ENCODE peak calls at places on chromosome 17, in four cellular contexts. Q is GM12878, A is HCT116, G is endothelial cell of umbilical vein. I is an unnamed sample.

GRCh38 chr17:57954421-57955182 is 610 bp downstream of the CUEDC1 start:
- DNase-seq in A (no peak), G (peak; percentile 34), Q (no peak), I (peak; percentile 58)

GRCh38 chr17:2412561-2413021 is 11.7 kb upstream of the MNT start:
- DNase-seq in G (peak; percentile 39), Q (no peak), A (no peak), I (no peak)

GRCh38 chr17:41844971-41845370 is 7.3 kb downstream of the KLHL10 start:
- DNase-seq in A (no peak), G (no peak), Q (no peak), I (no peak)

GRCh38 chr17:8520981-8521380 is 85.3 kb downstream of the NDEL1 start:
- DNase-seq in Q (no peak), A (no peak), G (no peak), I (no peak)

GRCh38 chr17:73043686-73044581 is 48.6 kb downstream of the SLC39A11 start:
- DNase-seq in Q (no peak), A (no peak), G (no peak), I (no peak)

GRCh38 chr17:4389079-4389478 is 22.6 kb upstream of the UBE2G1 start:
- DNase-seq in Q (no peak), G (no peak), A (no peak), I (no peak)

GRCh38 chr17:38701504-38702165 is 3.4 kb upstream of the MLLT6 start:
- DNase-seq in Q (peak; percentile 86), A (no peak), G (peak; percentile 39), I (no peak)

GRCh38 chr17:48543854-48544355 is 1.0 kb downstream of the HOXB2 start:
- DNase-seq in Q (no peak), A (no peak), G (no peak), I (no peak)

GRCh38 chr17:4101127-4101798 is 41.6 kb downstream of the ZZEF1 start:
- DNase-seq in A (no peak), G (peak; percentile 91), Q (peak; percentile 20), I (no peak)

GRCh38 chr17:17963066-17963465 is 9.1 kb downstream of the TOM1L2 start:
- DNase-seq in Q (no peak), G (no peak), A (no peak), I (no peak)

GRCh38 chr17:78563189-78564145 is 13.7 kb downstream of the DNAH17 start:
- DNase-seq in Q (no peak), G (peak; percentile 79), A (no peak), I (no peak)

GRCh38 chr17:28045304-28045703 is 2.8 kb downstream of the NLK start:
- DNase-seq in G (no peak), Q (no peak), A (no peak), I (no peak)

GRCh38 chr17:28049071-28049470 is 6.6 kb downstream of the NLK start:
- DNase-seq in Q (no peak), A (no peak), G (no peak), I (no peak)

GRCh38 chr17:28046034-28046825 is 3.8 kb downstream of the NLK start:
- DNase-seq in A (no peak), G (no peak), Q (peak; percentile 35), I (no peak)

GRCh38 chr17:28043296-28043695 is 819 bp downstream of the NLK start:
- DNase-seq in A (no peak), Q (no peak), G (no peak), I (no peak)

GRCh38 chr17:28047806-28048205 is 5.3 kb downstream of the NLK start:
- DNase-seq in G (no peak), Q (no peak), A (no peak), I (no peak)
- TF ChIP-seq POLR2AphosphoS5 in G (no peak), Q (no peak), A (no peak), I (no peak)

GRCh38 chr17:42964161-42964932 is at the start of gene AARSD1:
- DNase-seq in A (peak; percentile 93), G (peak; percentile 97), Q (peak; percentile 87), I (peak; percentile 82)
- H3K27ac ChIP-seq in A (peak within 1 kb of the TSS; percentile 80), G (peak within 1 kb of the TSS; percentile 64), Q (peak within 1 kb of the TSS; percentile 80), I (peak within 1 kb of the TSS; percentile 81)

GRCh38 chr17:30091166-30091670 is 25.4 kb upstream of the NSRP1 start:
- DNase-seq in A (no peak), G (no peak), Q (no peak), I (no peak)

GRCh38 chr17:30092886-30093285 is 23.7 kb upstream of the NSRP1 start:
- DNase-seq in Q (no peak), A (no peak), G (no peak), I (no peak)

GRCh38 chr17:30095507-30096244 is 20.9 kb upstream of the NSRP1 start:
- DNase-seq in A (peak; percentile 69), G (peak; percentile 76), Q (peak; percentile 36), I (no peak)

GRCh38 chr17:30093463-30094147 is 23.0 kb upstream of the NSRP1 start:
- DNase-seq in G (peak; percentile 72), Q (peak; percentile 32), A (peak; percentile 54), I (no peak)

GRCh38 chr17:30091771-30092170 is 24.8 kb upstream of the NSRP1 start:
- DNase-seq in Q (no peak), A (peak; percentile 10), G (peak; percentile 56), I (no peak)
- H3K9ac ChIP-seq in Q (no peak overlapping the region), A (no peak overlapping the region), G (no peak overlapping the region), I (no peak overlapping the region)

DNA sequence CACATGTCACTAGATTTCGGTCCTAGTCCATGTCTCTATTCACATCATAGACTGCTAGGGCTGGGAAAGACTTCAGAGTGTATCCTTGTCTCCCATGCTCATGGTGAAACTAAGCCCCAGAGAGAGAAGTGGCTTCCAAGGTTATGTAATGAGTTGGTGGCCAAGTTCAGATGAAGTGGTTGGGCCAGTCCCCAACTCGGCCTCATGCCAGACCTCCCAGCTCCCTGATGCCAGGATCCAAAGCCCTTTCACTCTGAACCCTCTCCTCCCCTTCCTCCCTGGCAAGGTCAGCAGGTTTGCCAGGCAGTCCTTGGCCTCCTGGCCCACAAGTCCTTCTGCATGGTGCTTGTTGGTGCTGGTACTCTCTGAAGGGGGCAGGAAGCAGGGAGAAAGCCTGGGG is 189.7 kb downstream of the AXIN2 start:
- DNase-seq in A (no peak), G (no peak), Q (no peak), I (no peak)
- TF ChIP-seq POLR2AphosphoS5 in A (no peak), G (no peak), Q (no peak), I (no peak)

DNA sequence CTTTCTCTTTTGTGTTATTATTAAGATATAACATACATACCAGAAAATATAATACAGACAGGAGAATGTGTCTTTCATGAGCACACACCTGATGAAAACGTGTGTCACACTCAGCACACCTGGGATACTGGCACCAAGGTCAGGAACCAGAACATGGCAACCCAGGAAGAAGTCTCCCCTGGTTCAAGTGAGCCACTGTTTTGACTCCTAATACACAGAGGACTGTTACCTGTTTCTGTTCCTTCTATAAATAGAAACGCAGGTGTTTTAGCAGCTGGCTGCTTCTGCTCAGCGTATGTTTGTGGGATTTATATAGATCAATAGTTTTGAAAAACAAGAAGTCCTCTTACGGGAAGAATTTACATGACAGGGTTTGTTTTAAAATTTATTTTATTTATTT is 3.5 kb downstream of the SEC14L1 start:
- DNase-seq in Q (no peak), A (no peak), G (no peak), I (no peak)
- H3K27ac ChIP-seq in Q (peak overlapping the region; percentile 97), A (no peak overlapping the region), G (peak overlapping the region; percentile 97), I (no peak overlapping the region)

GRCh38 chr17:79937435-79937870 is 98.2 kb upstream of the CBX4 start:
- DNase-seq in A (no peak), Q (no peak), G (no peak), I (no peak)
- H3K9ac ChIP-seq in A (no peak overlapping the region), Q (no peak overlapping the region), G (no peak overlapping the region), I (no peak overlapping the region)

DNA sequence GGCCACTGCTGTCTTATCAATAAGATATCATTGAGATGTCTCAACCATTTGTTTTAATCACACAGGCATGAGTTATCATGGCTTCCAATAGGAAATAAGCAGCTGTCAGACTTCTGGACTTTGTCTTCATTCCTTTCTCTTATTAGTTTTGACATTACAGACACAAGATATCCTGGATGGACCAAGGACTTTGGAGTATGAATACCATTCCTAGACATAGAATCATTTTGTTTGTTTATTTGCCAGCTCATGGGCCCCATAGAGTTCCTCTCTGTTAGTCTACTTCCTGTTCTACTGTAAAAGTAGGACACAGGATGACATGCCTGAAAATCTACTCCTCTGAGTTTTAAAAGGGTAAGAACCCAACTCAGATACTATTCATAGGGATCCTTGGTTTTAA is 77.7 kb upstream of the KCNJ16 start:
- DNase-seq in Q (no peak), A (no peak), G (peak; percentile 44), I (no peak)
- TF ChIP-seq POLR2AphosphoS5 in Q (no peak), A (no peak), G (no peak), I (no peak)

GRCh38 chr17:14593956-14594355 is 293.1 kb downstream of the HS3ST3B1 start:
- DNase-seq in G (no peak), A (no peak), Q (no peak), I (no peak)
- H3K27ac ChIP-seq in G (no peak overlapping the region), A (no peak overlapping the region), Q (no peak overlapping the region), I (no peak overlapping the region)

GRCh38 chr17:31490991-31491793 is 99.7 kb downstream of the RAB11FIP4 start:
- DNase-seq in G (no peak), A (no peak), Q (peak; percentile 71), I (no peak)
- H3K9ac ChIP-seq in G (no peak overlapping the region), A (no peak overlapping the region), Q (peak overlapping the region; percentile 36), I (no peak overlapping the region)